ENCODE peak calls at places on chromosomes 13 and 19, in six cellular contexts. U is IMR-90, E is mesendoderm, H is neuronal stem cell, X is mesenchymal stem cell, B is H1. K is an unnamed sample.

GRCh38 chr13:24081388-24081787 is 79.1 kb upstream of the SPATA13 start:
- DNase-seq in U (peak), B (no peak), H (no peak), X (peak), E (no peak), K (no peak)

GRCh38 chr13:112770504-112770903 is 80.7 kb downstream of the ATP11A start:
- DNase-seq in U (no peak), B (no peak), X (no peak), H (no peak), E (no peak), K (peak)

GRCh38 chr19:50823389-50824042 is at the start of gene KLK1:
- DNase-seq in E (no peak), U (no peak), H (no peak), B (no peak), X (no peak), K (no peak)

GRCh38 chr13:50650936-50651638 is 192.4 kb downstream of the DLEU7 start:
- DNase-seq in X (peak), B (no peak), U (peak), H (no peak), E (no peak), K (no peak)

GRCh38 chr19:18975864-18976263 is 34.8 kb upstream of the HOMER3 start:
- DNase-seq in B (no peak), X (no peak), E (no peak), H (no peak), U (no peak), K (no peak)

GRCh38 chr13:39616087-39616694 is 13.2 kb upstream of the LHFPL6 start:
- DNase-seq in H (peak), U (peak), B (no peak), X (peak), E (peak), K (peak)

GRCh38 chr13:42474954-42475353 is 99.0 kb upstream of the TNFSF11 start:
- DNase-seq in H (no peak), E (no peak), X (peak), U (peak), B (no peak), K (no peak)

GRCh38 chr13:20360041-20360491 is 127.9 kb upstream of the GJB6 start:
- DNase-seq in B (no peak), E (no peak), X (peak), H (no peak), U (peak), K (no peak)

GRCh38 chr19:8537099-8537498 is 23.1 kb upstream of the ZNF414 start:
- DNase-seq in H (no peak), B (no peak), U (no peak), X (no peak), E (no peak), K (no peak)

GRCh38 chr19:1577090-1577928 is 9.2 kb upstream of the MEX3D start:
- DNase-seq in E (no peak), X (no peak), U (no peak), B (no peak), H (no peak), K (no peak)

GRCh38 chr13:93818345-93818744 is 591.7 kb downstream of the GPC6 start:
- DNase-seq in H (no peak), U (no peak), X (no peak), E (peak), B (no peak), K (no peak)

GRCh38 chr19:47331490-47331889 is 485 bp upstream of the C5AR2 start:
- DNase-seq in X (no peak), B (no peak), U (no peak), H (no peak), E (no peak), K (no peak)

GRCh38 chr19:49513746-49514118 is 1.3 kb downstream of the FCGRT start:
- DNase-seq in X (no peak), U (no peak), H (no peak), B (peak), E (no peak), K (no peak)

GRCh38 chr19:49512970-49513745 is 697 bp downstream of the FCGRT start:
- DNase-seq in H (peak), E (peak), U (no peak), X (peak), B (peak), K (peak)

GRCh38 chr19:49518033-49518432 is 5.6 kb downstream of the FCGRT start:
- DNase-seq in E (no peak), B (no peak), U (no peak), X (no peak), H (no peak), K (no peak)

GRCh38 chr19:49515767-49516166 is 3.3 kb downstream of the FCGRT start:
- DNase-seq in X (peak), H (no peak), B (no peak), U (no peak), E (no peak), K (no peak)

GRCh38 chr19:49514151-49514550 is 1.7 kb downstream of the FCGRT start:
- DNase-seq in X (no peak), H (no peak), B (no peak), U (no peak), E (no peak), K (no peak)
- H3K27ac ChIP-seq in X (no peak), H (no peak), B (no peak), U (no peak), E (no peak), K (no peak)

GRCh38 chr13:26811636-26812035 is 51.0 kb upstream of the GPR12 start:
- DNase-seq in E (no peak), U (no peak), B (no peak), X (no peak), H (no peak), K (no peak)
- H3K23ac ChIP-seq in E (no peak), U (no peak), B (no peak), X (no peak), H (no peak), K (no peak)

DNA sequence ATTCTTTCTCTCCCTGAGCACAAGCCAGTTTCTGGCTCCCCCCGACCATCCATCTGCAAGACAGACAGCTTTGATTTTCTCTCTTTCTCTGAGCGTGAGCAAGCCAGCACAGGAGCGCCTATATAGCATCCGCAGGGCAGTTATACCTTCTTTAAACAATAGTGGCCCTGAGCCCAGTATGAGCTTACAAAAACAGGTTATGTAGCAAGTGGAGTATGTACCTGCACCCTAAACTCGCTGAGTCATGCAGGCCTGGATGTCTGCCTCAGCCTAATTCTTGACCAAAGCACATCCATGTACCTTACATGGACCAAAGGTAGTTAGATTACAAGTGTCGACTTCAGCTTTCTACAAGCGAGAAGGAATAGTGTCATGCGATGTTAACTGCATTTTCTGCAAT is 61.7 kb downstream of the RAP2A start:
- DNase-seq in U (no peak), E (peak), H (no peak), B (no peak), X (no peak), K (no peak)
- H2BK15ac ChIP-seq in U (no peak), E (no peak), H (no peak), B (no peak), X (no peak), K (no peak)

DNA sequence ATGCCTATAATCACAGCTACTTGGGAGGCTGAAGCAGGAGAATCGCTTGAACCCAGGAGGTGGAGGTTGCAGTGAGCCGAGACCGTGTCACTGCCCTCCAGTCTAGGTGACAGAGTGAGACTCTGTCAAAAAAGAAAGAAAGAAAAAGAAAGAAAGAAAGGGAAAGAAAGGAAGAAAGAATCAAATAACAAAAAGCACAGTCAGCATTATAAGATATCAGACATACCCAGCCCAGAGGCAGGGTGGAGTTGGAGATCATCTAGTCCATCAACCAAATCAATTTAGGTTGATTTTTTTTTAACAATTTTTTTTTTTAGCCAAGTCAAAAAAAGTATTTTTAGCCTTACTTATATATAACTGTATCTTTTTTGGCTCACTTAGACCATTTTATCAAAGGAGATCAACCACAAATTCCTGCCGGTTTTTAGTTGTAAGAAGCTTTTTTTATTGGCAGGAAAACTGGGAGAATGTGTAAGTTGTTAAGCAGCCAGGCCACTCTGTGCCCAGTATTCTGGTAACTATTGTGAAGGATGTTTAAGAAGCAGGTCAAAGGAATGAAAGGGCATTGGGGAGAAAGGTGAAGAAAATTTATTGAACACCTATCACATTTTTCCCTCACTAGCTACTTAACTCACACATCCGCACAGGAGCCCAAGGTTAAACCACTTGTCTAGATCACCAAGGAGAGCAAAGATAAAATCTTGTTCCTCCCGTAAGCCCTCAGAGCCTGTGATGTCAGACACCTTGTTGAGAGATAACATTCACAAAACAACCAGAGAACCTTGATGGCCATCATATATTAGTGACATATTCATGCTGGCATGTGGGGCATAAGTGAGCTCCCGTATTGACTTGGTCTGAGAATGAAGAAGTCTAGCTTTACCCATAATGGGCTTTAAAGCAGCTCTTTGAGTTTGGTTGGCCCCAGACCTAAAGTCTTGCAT is 91.8 kb downstream of the COL4A2 start:
- DNase-seq in B (no peak), X (peak), H (no peak), U (peak), E (peak), K (no peak)
- H3K27ac ChIP-seq in B (no peak), X (peak), H (no peak), U (peak), E (no peak), K (no peak)

GRCh38 chr19:16904599-16904998 is 15.8 kb downstream of the F2RL3 start:
- DNase-seq in H (no peak), B (no peak), X (no peak), U (no peak), E (no peak), K (no peak)

GRCh38 chr19:16902545-16902944 is 13.7 kb downstream of the F2RL3 start:
- DNase-seq in H (no peak), U (no peak), B (no peak), X (no peak), E (no peak), K (no peak)

GRCh38 chr19:16899566-16900075 is 10.8 kb downstream of the F2RL3 start:
- DNase-seq in B (peak), E (peak), X (peak), H (no peak), U (no peak), K (peak)

GRCh38 chr19:16903347-16903746 is 14.5 kb downstream of the F2RL3 start:
- DNase-seq in E (no peak), B (no peak), U (no peak), H (no peak), X (no peak), K (no peak)

DNA sequence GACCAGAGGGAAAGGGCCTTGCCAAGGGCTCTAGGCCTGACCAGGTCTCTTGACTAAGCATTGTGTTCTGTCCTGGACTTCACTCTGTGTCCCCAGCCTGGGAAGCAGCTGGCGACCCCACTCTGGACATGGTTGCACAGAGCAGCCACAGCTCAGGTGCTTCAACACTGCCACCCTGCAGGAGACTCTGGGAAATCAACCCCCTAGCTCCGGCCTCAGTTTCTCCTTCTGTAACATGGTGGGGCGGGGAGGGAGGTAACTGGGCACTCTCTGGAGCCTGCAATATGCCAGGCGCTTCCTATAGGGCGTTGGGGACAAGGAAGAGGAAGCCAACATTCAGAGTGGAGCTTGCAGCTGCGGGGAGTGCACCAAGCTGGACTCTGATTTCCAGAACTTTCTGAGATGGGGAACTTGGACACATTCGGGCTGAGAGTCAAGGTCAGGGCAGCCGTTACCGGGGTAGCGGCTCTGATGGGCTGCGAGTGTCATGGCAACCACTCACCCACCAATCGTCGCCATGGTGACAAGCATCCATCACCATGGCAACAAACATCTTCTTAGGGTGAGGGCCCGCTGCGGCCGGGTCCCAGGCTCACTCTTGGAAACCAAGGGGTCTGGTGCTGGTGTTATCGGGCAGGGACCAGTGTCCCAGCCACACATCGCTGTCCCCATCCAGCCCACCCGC is 12.8 kb downstream of the F2RL3 start:
- DNase-seq in B (no peak), U (no peak), E (no peak), X (no peak), H (no peak), K (no peak)
- H3K23ac ChIP-seq in B (no peak), U (no peak), E (no peak), X (no peak), H (no peak), K (no peak)

DNA sequence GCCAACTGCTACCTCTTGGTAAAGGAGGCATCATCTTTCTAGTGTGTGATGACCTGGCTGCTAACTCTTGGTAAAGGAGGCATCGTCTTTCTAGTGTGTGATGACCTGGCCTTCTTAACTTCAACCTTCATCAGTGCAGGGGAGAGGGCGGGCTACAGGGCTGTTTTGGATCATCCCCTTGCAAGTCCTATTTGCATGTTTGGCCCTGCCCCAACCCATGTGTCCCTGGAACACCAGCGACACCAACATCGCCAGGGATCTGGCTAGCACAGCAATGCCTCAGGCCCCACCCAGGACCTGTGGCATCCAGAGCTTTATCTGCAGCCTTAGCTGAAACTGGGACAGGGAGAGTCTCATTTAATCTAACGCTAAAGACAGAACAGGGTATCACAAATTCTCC is 492.4 kb downstream of the MYO16 start:
- DNase-seq in X (no peak), U (no peak), E (peak), B (no peak), H (no peak), K (no peak)
- H2BK15ac ChIP-seq in X (no peak), U (no peak), E (no peak), B (no peak), H (peak), K (no peak)

GRCh38 chr13:102294407-102295018 is 107.3 kb downstream of the FGF14 start:
- DNase-seq in E (no peak), B (no peak), X (no peak), H (no peak), U (no peak), K (no peak)
- H3K27ac ChIP-seq in E (no peak), B (no peak), X (no peak), H (no peak), U (no peak), K (no peak)

GRCh38 chr19:14516048-14516534 is 2.1 kb downstream of the DNAJB1 start:
- DNase-seq in B (no peak), U (no peak), H (no peak), X (no peak), E (no peak), K (no peak)
- H3K23ac ChIP-seq in B (no peak), U (peak), H (no peak), X (no peak), E (no peak), K (no peak)

GRCh38 chr13:103835052-103835451 is 768.8 kb upstream of the SLC10A2 start:
- DNase-seq in U (no peak), X (no peak), B (no peak), E (no peak), H (no peak), K (no peak)

GRCh38 chr13:103833453-103833852 is 767.2 kb upstream of the SLC10A2 start:
- DNase-seq in B (no peak), E (no peak), X (no peak), U (no peak), H (no peak), K (no peak)
- H2BK15ac ChIP-seq in B (no peak), E (no peak), X (no peak), U (no peak), H (no peak), K (no peak)

GRCh38 chr13:73171242-73171641 is 112.4 kb downstream of the KLF5 start:
- DNase-seq in B (no peak), X (no peak), E (no peak), U (no peak), H (no peak), K (no peak)
- H3K27ac ChIP-seq in B (no peak), X (no peak), E (no peak), U (no peak), H (no peak), K (no peak)

K was measured in H9.